ENCODE peak calls at places on chromosomes 3 and 15, in four cellular contexts. Y, G, U and J are unnamed samples.

GRCh38 chr15:55993804-55994539 is 560 bp upstream of the NEDD4 start:
- DNase-seq in G (no peak), Y (peak; percentile 63), U (no peak), J (no peak)

GRCh38 chr15:83299462-83299861 is 15.0 kb upstream of the BNC1 start:
- DNase-seq in U (no peak), G (no peak), Y (no peak), J (no peak)

GRCh38 chr15:78035319-78035718 is 42.2 kb downstream of the TBC1D2B start:
- DNase-seq in G (no peak), Y (no peak), U (no peak), J (no peak)

GRCh38 chr3:63228677-63229076 is 49.4 kb upstream of the SYNPR start:
- DNase-seq in G (no peak), Y (peak; percentile 31), U (no peak), J (no peak)

GRCh38 chr3:107064445-107065060 is 312.7 kb upstream of the CCDC54 start:
- DNase-seq in U (peak; percentile 68), Y (peak; percentile 87), G (peak; percentile 18), J (peak; percentile 27)

GRCh38 chr3:73605388-73605787 is 19.4 kb downstream of the PDZRN3 start:
- DNase-seq in Y (peak; percentile 43), U (no peak), G (no peak), J (no peak)

GRCh38 chr3:115996420-115997108 is 373.3 kb downstream of the GAP43 start:
- DNase-seq in G (no peak), Y (peak; percentile 75), U (no peak), J (no peak)

GRCh38 chr3:48504051-48504946 is at the start of gene SHISA5:
- DNase-seq in G (peak; percentile 88), Y (peak; percentile 66), U (peak; percentile 83), J (peak; percentile 74)

GRCh38 chr3:195549001-195549400 is 5.9 kb upstream of the PPP1R2 start:
- DNase-seq in Y (no peak), U (no peak), G (no peak), J (no peak)

DNA sequence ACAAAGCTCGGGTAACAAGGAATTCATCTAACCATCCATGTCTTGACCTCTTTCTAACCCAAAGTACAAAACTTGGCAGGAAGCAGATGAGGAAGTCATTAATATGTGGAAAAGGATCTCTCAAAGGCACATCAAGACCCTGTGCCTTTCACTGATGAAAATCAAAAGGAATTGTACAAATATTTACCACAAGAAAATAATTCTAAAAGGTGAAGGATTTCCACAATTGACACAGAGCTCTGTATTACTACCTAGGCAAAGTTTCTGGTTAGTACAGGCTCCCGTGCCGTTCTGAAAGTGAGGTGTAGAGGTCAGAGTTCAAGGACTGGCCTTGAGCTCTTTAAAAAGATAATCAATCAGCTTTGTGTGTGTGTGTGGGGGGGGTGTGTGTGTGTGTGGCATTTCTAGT is 239.7 kb upstream of the ICE2 start:
- DNase-seq in G (no peak), Y (peak; percentile 31), U (no peak), J (no peak)
- TF ChIP-seq CTCF in G (no peak), Y (no peak), U (no peak), J (no peak)

GRCh38 chr3:110881069-110881468 is 190.5 kb upstream of the NECTIN3 start:
- DNase-seq in U (peak; percentile 64), Y (peak; percentile 72), G (peak; percentile 22), J (no peak)
- TF ChIP-seq CTCF in U (no peak), Y (peak; percentile 41), G (no peak), J (no peak)

GRCh38 chr3:100709840-100710235 is 544 bp downstream of the TFG start:
- DNase-seq in Y (no peak), G (no peak), U (no peak), J (no peak)

GRCh38 chr3:100708989-100709839 is at the start of gene TFG:
- DNase-seq in G (peak; percentile 98), U (peak; percentile 98), Y (peak; percentile 100), J (peak; percentile 84)

GRCh38 chr3:100708644-100708988 is 678 bp upstream of the TFG start:
- DNase-seq in U (no peak), G (no peak), Y (no peak), J (no peak)

GRCh38 chr3:100706365-100706764 is 2.9 kb upstream of the TFG start:
- DNase-seq in U (no peak), Y (no peak), G (no peak), J (no peak)

GRCh38 chr3:100710355-100711198 is 1.3 kb downstream of the TFG start:
- DNase-seq in Y (peak; percentile 70), U (no peak), G (no peak), J (no peak)
- TF ChIP-seq CTCF in Y (peak; percentile 42), U (peak; percentile 5), G (peak; percentile 21), J (no peak)

DNA sequence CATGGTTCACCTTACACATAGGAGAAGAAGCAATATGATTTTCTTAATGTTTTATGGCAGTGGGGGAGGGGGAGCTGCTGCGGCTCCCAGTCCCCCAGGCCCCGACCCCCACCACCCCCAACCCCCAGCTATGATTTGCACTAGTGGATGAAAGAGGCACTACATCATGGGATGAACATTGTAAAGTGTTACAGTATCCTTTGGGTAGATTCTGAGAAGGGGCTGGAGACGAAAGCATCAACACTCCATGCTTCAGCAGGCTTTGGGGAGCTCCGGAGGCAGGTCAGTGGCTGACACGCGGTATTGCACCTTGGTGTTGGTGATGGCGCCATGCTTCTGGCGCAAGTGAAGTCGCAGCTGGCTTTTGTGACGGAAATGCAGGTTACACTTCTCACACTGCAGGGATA is 19.9 kb upstream of the RTP2 start:
- DNase-seq in U (no peak), G (no peak), Y (no peak), J (no peak)
- TF ChIP-seq CTCF in U (no peak), G (peak; percentile 15), Y (no peak), J (no peak)

GRCh38 chr15:88651971-88652370 is 13.2 kb downstream of the ISG20 start:
- DNase-seq in G (no peak), Y (no peak), U (peak; percentile 48), J (no peak)
- TF ChIP-seq CTCF in G (no peak), Y (no peak), U (no peak), J (no peak)

DNA sequence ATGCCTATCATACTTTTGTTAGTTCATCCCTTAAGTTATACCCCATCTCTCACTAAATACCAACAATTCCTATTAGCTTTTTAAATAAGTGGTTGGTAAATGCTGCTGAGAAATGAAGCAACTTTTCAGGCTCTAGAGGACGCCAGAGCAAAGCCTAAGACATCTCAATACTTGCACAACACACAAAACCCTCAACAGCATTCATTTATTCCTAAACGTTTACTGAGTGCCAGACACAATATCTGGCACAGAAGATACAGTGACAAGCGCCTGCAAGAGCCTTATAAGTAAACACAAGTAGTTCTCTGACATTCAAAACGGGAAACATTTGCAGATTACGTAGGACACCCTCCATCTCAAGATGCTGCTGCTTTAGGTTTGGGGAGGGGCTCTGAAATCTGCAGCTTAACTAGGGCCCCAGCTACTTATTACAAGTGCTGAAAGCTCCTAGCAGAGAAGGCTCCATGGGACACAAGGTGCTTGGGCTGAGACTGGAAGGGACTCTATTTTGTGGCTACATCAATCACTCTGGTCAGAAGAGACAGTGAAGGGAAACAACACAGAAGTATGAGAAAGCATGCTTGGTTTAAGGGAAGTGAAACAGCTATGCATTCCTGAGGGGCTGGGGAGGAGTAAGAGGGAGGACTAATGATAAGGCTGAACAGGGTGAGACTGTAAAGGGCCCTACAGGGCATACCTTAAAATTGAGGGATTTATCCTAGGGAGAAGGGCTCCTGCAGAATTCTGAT is 311.3 kb downstream of the PLCL2 start:
- DNase-seq in Y (peak; percentile 18), U (no peak), G (no peak), J (no peak)
- TF ChIP-seq CTCF in Y (peak; percentile 24), U (no peak), G (peak; percentile 15), J (no peak)

DNA sequence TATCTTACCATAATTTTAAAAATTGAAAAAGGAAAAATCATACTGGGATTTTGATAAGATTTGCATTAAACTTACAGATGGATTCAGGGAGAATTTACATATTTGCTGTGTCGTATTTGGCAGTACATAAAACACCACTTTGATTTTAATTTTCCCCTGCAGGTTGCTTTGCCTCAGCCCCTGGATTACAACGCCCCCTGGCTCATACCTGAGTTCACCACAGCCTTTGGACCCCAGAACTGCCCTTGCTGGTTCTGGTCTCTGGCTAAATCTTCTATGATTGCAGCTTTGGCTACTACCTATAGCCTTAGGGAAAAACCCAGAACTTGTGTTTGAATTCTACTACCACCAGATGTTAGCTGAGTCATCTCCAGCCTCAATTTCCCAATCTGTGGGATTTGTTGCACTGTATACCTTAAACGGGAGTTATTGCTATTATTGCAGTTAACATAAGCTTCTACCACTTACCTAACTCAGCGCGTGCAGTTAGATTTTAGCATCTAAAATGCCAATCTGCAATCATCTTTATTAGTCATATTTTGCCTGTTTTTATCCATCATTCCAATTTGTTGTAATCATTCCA is 315.7 kb upstream of the GADL1 start:
- DNase-seq in Y (no peak), G (no peak), U (no peak), J (no peak)
- TF ChIP-seq CTCF in Y (no peak), G (peak; percentile 20), U (no peak), J (no peak)

DNA sequence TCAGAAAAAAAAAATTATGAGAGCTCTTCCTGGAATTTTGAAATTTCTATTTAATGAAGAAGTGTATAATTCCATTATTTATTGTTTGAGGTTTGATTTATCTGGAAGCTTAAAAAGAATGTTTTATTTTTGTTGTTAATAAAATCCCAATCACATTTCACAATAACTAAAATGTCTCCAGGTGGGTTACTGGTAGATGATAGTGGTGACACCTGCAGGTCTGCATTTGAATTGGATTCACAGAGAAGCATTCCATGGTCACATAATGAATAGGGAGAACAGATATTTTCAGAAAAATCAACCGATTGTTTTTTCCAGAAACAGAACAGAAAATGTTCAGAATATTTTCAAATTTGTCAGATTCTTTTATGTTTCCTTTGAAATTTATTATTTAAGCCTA is 48.3 kb downstream of the ASB7 start:
- DNase-seq in G (no peak), Y (no peak), U (no peak), J (no peak)
- TF ChIP-seq CTCF in G (no peak), Y (peak; percentile 9), U (no peak), J (no peak)